ENCODE peak calls at places on chromosomes 16 and 17, in seven cellular contexts. S, W, V, I, E, Y and G are unnamed samples.
A peak's percentile ranks its signal among the peaks of the same experiment; 100 is the strongest.

GRCh38 chr17:17840751-17841591 is 4.2 kb upstream of the SREBF1 start:
- DNase-seq in S (no peak), V (peak; percentile 77), I (no peak), E (no peak), Y (peak; percentile 78), W (peak; percentile 50), G (no peak)

GRCh38 chr17:67829331-67829730 is 4.0 kb downstream of the BPTF start:
- DNase-seq in E (no peak), W (no peak), Y (no peak), I (no peak), S (no peak), V (no peak), G (no peak)

GRCh38 chr17:15263206-15263579 is 1.9 kb downstream of the PMP22 start:
- DNase-seq in E (no peak), W (peak; percentile 90), I (no peak), S (peak; percentile 60), Y (peak; percentile 84), V (peak; percentile 81), G (no peak)

GRCh38 chr16:84281077-84281476 is 13.6 kb upstream of the WFDC1 start:
- DNase-seq in Y (no peak), E (peak; percentile 67), W (no peak), S (no peak), V (no peak), I (no peak), G (no peak)

GRCh38 chr17:57672205-57672632 is 72.9 kb downstream of the CCDC182 start:
- DNase-seq in W (peak; percentile 70), S (no peak), V (no peak), I (no peak), Y (no peak), E (no peak), G (no peak)

GRCh38 chr17:82657926-82658325 is 9.7 kb upstream of the WDR45B start:
- DNase-seq in W (no peak), V (no peak), Y (no peak), E (no peak), I (no peak), S (no peak), G (no peak)

GRCh38 chr17:49407981-49408501 is 6.6 kb downstream of the PHB1 start:
- DNase-seq in I (no peak), W (peak; percentile 59), V (peak; percentile 84), E (peak; percentile 87), Y (peak; percentile 58), S (peak; percentile 23), G (peak; percentile 73)

GRCh38 chr16:83040174-83040573 is 413.4 kb downstream of the CDH13 start:
- DNase-seq in I (no peak), S (peak; percentile 6), E (no peak), W (peak; percentile 61), Y (no peak), V (no peak), G (no peak)

GRCh38 chr16:30567991-30568638 is 3.4 kb downstream of the ZNF688 start:
- DNase-seq in Y (no peak), V (no peak), W (peak; percentile 38), I (no peak), E (peak; percentile 79), S (peak; percentile 33), G (no peak)

GRCh38 chr16:31460582-31461002 is 1.3 kb downstream of the ARMC5 start:
- DNase-seq in S (peak; percentile 32), W (peak; percentile 56), Y (no peak), V (peak; percentile 63), I (no peak), E (peak; percentile 72), G (peak; percentile 31)

GRCh38 chr17:41793749-41794602 is 7.5 kb upstream of the JUP start:
- DNase-seq in I (no peak), S (no peak), W (no peak), V (no peak), Y (no peak), E (no peak), G (no peak)

GRCh38 chr17:61200349-61200735 is 199.3 kb upstream of the TBX2 start:
- DNase-seq in E (no peak), W (no peak), I (no peak), S (peak; percentile 36), V (no peak), Y (no peak), G (no peak)

GRCh38 chr16:10405386-10405939 is 19.6 kb downstream of the ATF7IP2 start:
- DNase-seq in W (peak; percentile 69), V (no peak), I (peak; percentile 62), E (no peak), Y (no peak), S (no peak), G (no peak)

GRCh38 chr16:82135844-82136243 is 34.2 kb downstream of the MPHOSPH6 start:
- DNase-seq in W (no peak), I (no peak), V (no peak), S (no peak), E (no peak), Y (no peak), G (no peak)

GRCh38 chr17:68198931-68199836 is 48.7 kb upstream of the AMZ2 start:
- DNase-seq in Y (no peak), S (no peak), W (peak; percentile 8), E (no peak), V (no peak), I (no peak), G (no peak)

GRCh38 chr16:4496305-4496704 is 20.1 kb downstream of the HMOX2 start:
- DNase-seq in I (no peak), W (peak; percentile 63), E (no peak), S (no peak), V (no peak), Y (no peak), G (no peak)

GRCh38 chr16:89410794-89411309 is 79.5 kb downstream of the ANKRD11 start:
- DNase-seq in W (peak; percentile 96), Y (peak; percentile 67), I (peak; percentile 72), S (peak; percentile 65), E (no peak), V (peak; percentile 86), G (peak; percentile 67)

GRCh38 chr17:67390006-67390645 is 13.0 kb downstream of the PITPNC1 start:
- DNase-seq in W (no peak), E (no peak), I (no peak), Y (no peak), V (no peak), S (no peak), G (peak; percentile 54)

GRCh38 chr16:13919330-13919682 is 648 bp upstream of the ERCC4 start:
- DNase-seq in E (peak; percentile 66), I (peak; percentile 14), V (no peak), W (peak; percentile 55), S (no peak), Y (no peak), G (peak; percentile 80)

GRCh38 chr16:27528294-27528693 is 21.4 kb downstream of the GTF3C1 start:
- DNase-seq in W (no peak), I (no peak), V (no peak), E (no peak), S (no peak), Y (no peak), G (no peak)

GRCh38 chr17:72126575-72127486 is 6.0 kb downstream of the SOX9 start:
- DNase-seq in S (no peak), W (peak; percentile 71), Y (peak; percentile 11), E (no peak), V (no peak), I (no peak), G (peak; percentile 12)

GRCh38 chr17:39270923-39271322 is 45.2 kb upstream of the STAC2 start:
- DNase-seq in S (peak; percentile 29), V (no peak), W (peak; percentile 46), E (peak; percentile 71), I (peak; percentile 15), Y (peak; percentile 12), G (no peak)